ENCODE peak calls at places on chromosomes 2 and 18, in eight cellular contexts. One of them, this sample, is unnamed.

GRCh38 chr18:45686892-45687611 is 36.9 kb upstream of the SLC14A1 start:
- DNase-seq in stimulated activated CD8-positive, alpha-beta memory T cell treated with anti-CD3 and anti-CD28 coated beads, Interleukin-15, amount 100 ng/mL, for 48 hours: no peak
- DNase-seq in foreskin fibroblast: peak; percentile 61
- DNase-seq in immature natural killer cell: peak; percentile 79
- DNase-seq in myocyte: peak; percentile 63
- DNase-seq in fibroblast of mammary gland: no peak
- DNase-seq in activated CD8-positive, alpha-beta T cell treated with anti-CD3 and anti-CD28 coated beads for 36 hours: peak; percentile 76
- DNase-seq in neuronal stem cell: no peak
- DNase-seq in this sample: no peak

GRCh38 chr2:172182624-172183023 is 79.9 kb upstream of the DLX2 start:
- DNase-seq in stimulated activated CD8-positive, alpha-beta memory T cell treated with anti-CD3 and anti-CD28 coated beads, Interleukin-15, amount 100 ng/mL, for 48 hours: no peak
- DNase-seq in foreskin fibroblast: no peak
- DNase-seq in immature natural killer cell: no peak
- DNase-seq in myocyte: no peak
- DNase-seq in fibroblast of mammary gland: no peak
- DNase-seq in activated CD8-positive, alpha-beta T cell treated with anti-CD3 and anti-CD28 coated beads for 36 hours: no peak
- DNase-seq in neuronal stem cell: no peak
- DNase-seq in this sample: no peak

GRCh38 chr2:106623424-106623823 is 136.3 kb downstream of the CD8B2 start:
- DNase-seq in stimulated activated CD8-positive, alpha-beta memory T cell treated with anti-CD3 and anti-CD28 coated beads, Interleukin-15, amount 100 ng/mL, for 48 hours: no peak
- DNase-seq in foreskin fibroblast: no peak
- DNase-seq in immature natural killer cell: no peak
- DNase-seq in myocyte: no peak
- DNase-seq in fibroblast of mammary gland: no peak
- DNase-seq in activated CD8-positive, alpha-beta T cell treated with anti-CD3 and anti-CD28 coated beads for 36 hours: no peak
- DNase-seq in neuronal stem cell: no peak
- DNase-seq in this sample: no peak

GRCh38 chr2:192128655-192129054 is 66.1 kb downstream of the TMEFF2 start:
- DNase-seq in stimulated activated CD8-positive, alpha-beta memory T cell treated with anti-CD3 and anti-CD28 coated beads, Interleukin-15, amount 100 ng/mL, for 48 hours: no peak
- DNase-seq in foreskin fibroblast: no peak
- DNase-seq in immature natural killer cell: no peak
- DNase-seq in myocyte: peak; percentile 51
- DNase-seq in fibroblast of mammary gland: no peak
- DNase-seq in activated CD8-positive, alpha-beta T cell treated with anti-CD3 and anti-CD28 coated beads for 36 hours: no peak
- DNase-seq in neuronal stem cell: no peak
- DNase-seq in this sample: no peak

GRCh38 chr2:45170976-45171514 is 161.8 kb upstream of the SIX2 start:
- DNase-seq in stimulated activated CD8-positive, alpha-beta memory T cell treated with anti-CD3 and anti-CD28 coated beads, Interleukin-15, amount 100 ng/mL, for 48 hours: no peak
- DNase-seq in foreskin fibroblast: no peak
- DNase-seq in immature natural killer cell: no peak
- DNase-seq in myocyte: peak; percentile 40
- DNase-seq in fibroblast of mammary gland: peak; percentile 20
- DNase-seq in activated CD8-positive, alpha-beta T cell treated with anti-CD3 and anti-CD28 coated beads for 36 hours: no peak
- DNase-seq in neuronal stem cell: peak; percentile 30
- DNase-seq in this sample: no peak

GRCh38 chr2:185823773-185824172 is 85.2 kb downstream of the FSIP2 start:
- DNase-seq in stimulated activated CD8-positive, alpha-beta memory T cell treated with anti-CD3 and anti-CD28 coated beads, Interleukin-15, amount 100 ng/mL, for 48 hours: no peak
- DNase-seq in foreskin fibroblast: no peak
- DNase-seq in immature natural killer cell: no peak
- DNase-seq in myocyte: no peak
- DNase-seq in fibroblast of mammary gland: no peak
- DNase-seq in activated CD8-positive, alpha-beta T cell treated with anti-CD3 and anti-CD28 coated beads for 36 hours: no peak
- DNase-seq in neuronal stem cell: no peak
- DNase-seq in this sample: no peak

GRCh38 chr18:77055429-77056310 is 76.9 kb downstream of the MBP start:
- DNase-seq in stimulated activated CD8-positive, alpha-beta memory T cell treated with anti-CD3 and anti-CD28 coated beads, Interleukin-15, amount 100 ng/mL, for 48 hours: no peak
- DNase-seq in foreskin fibroblast: no peak
- DNase-seq in immature natural killer cell: no peak
- DNase-seq in myocyte: peak; percentile 37
- DNase-seq in fibroblast of mammary gland: no peak
- DNase-seq in activated CD8-positive, alpha-beta T cell treated with anti-CD3 and anti-CD28 coated beads for 36 hours: peak; percentile 38
- DNase-seq in neuronal stem cell: no peak
- DNase-seq in this sample: no peak

GRCh38 chr2:62654423-62654791 is 51.1 kb upstream of the EHBP1 start:
- DNase-seq in stimulated activated CD8-positive, alpha-beta memory T cell treated with anti-CD3 and anti-CD28 coated beads, Interleukin-15, amount 100 ng/mL, for 48 hours: no peak
- DNase-seq in foreskin fibroblast: no peak
- DNase-seq in immature natural killer cell: no peak
- DNase-seq in myocyte: peak; percentile 24
- DNase-seq in fibroblast of mammary gland: no peak
- DNase-seq in activated CD8-positive, alpha-beta T cell treated with anti-CD3 and anti-CD28 coated beads for 36 hours: no peak
- DNase-seq in neuronal stem cell: no peak
- DNase-seq in this sample: no peak

GRCh38 chr2:43478423-43479086 is 117.3 kb downstream of the THADA start:
- DNase-seq in stimulated activated CD8-positive, alpha-beta memory T cell treated with anti-CD3 and anti-CD28 coated beads, Interleukin-15, amount 100 ng/mL, for 48 hours: no peak
- DNase-seq in foreskin fibroblast: no peak
- DNase-seq in immature natural killer cell: no peak
- DNase-seq in myocyte: no peak
- DNase-seq in fibroblast of mammary gland: no peak
- DNase-seq in activated CD8-positive, alpha-beta T cell treated with anti-CD3 and anti-CD28 coated beads for 36 hours: no peak
- DNase-seq in neuronal stem cell: no peak
- DNase-seq in this sample: no peak

GRCh38 chr2:150588210-150588870 is 100.9 kb upstream of the RND3 start:
- DNase-seq in stimulated activated CD8-positive, alpha-beta memory T cell treated with anti-CD3 and anti-CD28 coated beads, Interleukin-15, amount 100 ng/mL, for 48 hours: no peak
- DNase-seq in foreskin fibroblast: no peak
- DNase-seq in immature natural killer cell: no peak
- DNase-seq in myocyte: no peak
- DNase-seq in fibroblast of mammary gland: peak; percentile 63
- DNase-seq in activated CD8-positive, alpha-beta T cell treated with anti-CD3 and anti-CD28 coated beads for 36 hours: no peak
- DNase-seq in neuronal stem cell: no peak
- DNase-seq in this sample: no peak

GRCh38 chr18:51009071-51009470 is 20.9 kb upstream of the SMAD4 start:
- DNase-seq in stimulated activated CD8-positive, alpha-beta memory T cell treated with anti-CD3 and anti-CD28 coated beads, Interleukin-15, amount 100 ng/mL, for 48 hours: no peak
- DNase-seq in foreskin fibroblast: no peak
- DNase-seq in immature natural killer cell: no peak
- DNase-seq in myocyte: no peak
- DNase-seq in fibroblast of mammary gland: peak; percentile 65
- DNase-seq in activated CD8-positive, alpha-beta T cell treated with anti-CD3 and anti-CD28 coated beads for 36 hours: no peak
- DNase-seq in neuronal stem cell: no peak
- DNase-seq in this sample: no peak

GRCh38 chr18:2414235-2414634 is 157.1 kb downstream of the METTL4 start:
- DNase-seq in stimulated activated CD8-positive, alpha-beta memory T cell treated with anti-CD3 and anti-CD28 coated beads, Interleukin-15, amount 100 ng/mL, for 48 hours: no peak
- DNase-seq in foreskin fibroblast: no peak
- DNase-seq in immature natural killer cell: no peak
- DNase-seq in myocyte: no peak
- DNase-seq in fibroblast of mammary gland: no peak
- DNase-seq in activated CD8-positive, alpha-beta T cell treated with anti-CD3 and anti-CD28 coated beads for 36 hours: no peak
- DNase-seq in neuronal stem cell: no peak
- DNase-seq in this sample: no peak